ENCODE peak calls at places on chromosomes 16 and 17, in eight cellular contexts. One of them, this sample, is unnamed.
A peak's percentile ranks its signal among the peaks of the same experiment; 100 is the strongest.

GRCh38 chr17:8892338-8892690 is 24.8 kb upstream of the PIK3R6 start:
- DNase-seq in Right ventricle myocardium superior: no peak
- DNase-seq in HEK293T: no peak
- DNase-seq in NCI-H2081: no peak
- DNase-seq in MCF 10A: no peak
- DNase-seq in T-cell: no peak
- DNase-seq in GM12864: peak; percentile 81
- DNase-seq in astrocyte of the spinal cord: no peak
- DNase-seq in this sample: no peak

GRCh38 chr16:86078121-86078600 is 179.2 kb downstream of the IRF8 start:
- DNase-seq in Right ventricle myocardium superior: peak; percentile 21
- DNase-seq in HEK293T: no peak
- DNase-seq in NCI-H2081: no peak
- DNase-seq in MCF 10A: no peak
- DNase-seq in T-cell: no peak
- DNase-seq in GM12864: no peak
- DNase-seq in astrocyte of the spinal cord: no peak
- DNase-seq in this sample: no peak

GRCh38 chr16:68298907-68299515 is 11.7 kb downstream of the SLC7A6OS start:
- DNase-seq in Right ventricle myocardium superior: peak; percentile 79
- DNase-seq in HEK293T: no peak
- DNase-seq in NCI-H2081: no peak
- DNase-seq in MCF 10A: peak; percentile 50
- DNase-seq in T-cell: no peak
- DNase-seq in GM12864: no peak
- DNase-seq in astrocyte of the spinal cord: peak; percentile 59
- DNase-seq in this sample: no peak

GRCh38 chr16:66223176-66223780 is 143.2 kb upstream of the CDH5 start:
- DNase-seq in Right ventricle myocardium superior: no peak
- DNase-seq in HEK293T: no peak
- DNase-seq in NCI-H2081: no peak
- DNase-seq in MCF 10A: peak; percentile 46
- DNase-seq in T-cell: no peak
- DNase-seq in GM12864: no peak
- DNase-seq in astrocyte of the spinal cord: peak; percentile 59
- DNase-seq in this sample: no peak

GRCh38 chr17:52027081-52027480 is 131.4 kb downstream of the CA10 start:
- DNase-seq in Right ventricle myocardium superior: no peak
- DNase-seq in HEK293T: no peak
- DNase-seq in NCI-H2081: no peak
- DNase-seq in MCF 10A: peak; percentile 45
- DNase-seq in T-cell: no peak
- DNase-seq in GM12864: no peak
- DNase-seq in astrocyte of the spinal cord: no peak
- DNase-seq in this sample: no peak

GRCh38 chr16:68901910-68902309 is 58.6 kb downstream of the TANGO6 start:
- DNase-seq in Right ventricle myocardium superior: no peak
- DNase-seq in HEK293T: no peak
- DNase-seq in NCI-H2081: no peak
- DNase-seq in MCF 10A: peak; percentile 13
- DNase-seq in T-cell: no peak
- DNase-seq in GM12864: no peak
- DNase-seq in astrocyte of the spinal cord: peak; percentile 54
- DNase-seq in this sample: no peak

GRCh38 chr17:35390663-35391062 is 17.2 kb upstream of the SLFN11 start:
- DNase-seq in Right ventricle myocardium superior: no peak
- DNase-seq in HEK293T: no peak
- DNase-seq in NCI-H2081: no peak
- DNase-seq in MCF 10A: peak; percentile 41
- DNase-seq in T-cell: no peak
- DNase-seq in GM12864: no peak
- DNase-seq in astrocyte of the spinal cord: no peak
- DNase-seq in this sample: no peak

GRCh38 chr16:85462405-85463227 is 150.5 kb upstream of the GSE1 start:
- DNase-seq in Right ventricle myocardium superior: peak; percentile 71
- DNase-seq in HEK293T: peak; percentile 63
- DNase-seq in NCI-H2081: peak; percentile 48
- DNase-seq in MCF 10A: no peak
- DNase-seq in T-cell: peak; percentile 24
- DNase-seq in GM12864: no peak
- DNase-seq in astrocyte of the spinal cord: no peak
- DNase-seq in this sample: peak; percentile 73

GRCh38 chr17:6323626-6324356 is 111.1 kb downstream of the AIPL1 start:
- DNase-seq in Right ventricle myocardium superior: no peak
- DNase-seq in HEK293T: no peak
- DNase-seq in NCI-H2081: no peak
- DNase-seq in MCF 10A: peak; percentile 23
- DNase-seq in T-cell: no peak
- DNase-seq in GM12864: no peak
- DNase-seq in astrocyte of the spinal cord: no peak
- DNase-seq in this sample: peak; percentile 49

GRCh38 chr16:324451-325334 is 27.8 kb downstream of the AXIN1 start:
- DNase-seq in Right ventricle myocardium superior: peak; percentile 53
- DNase-seq in HEK293T: peak; percentile 59
- DNase-seq in NCI-H2081: no peak
- DNase-seq in MCF 10A: no peak
- DNase-seq in T-cell: peak; percentile 85
- DNase-seq in GM12864: no peak
- DNase-seq in astrocyte of the spinal cord: no peak
- DNase-seq in this sample: no peak

GRCh38 chr16:76309639-76310335 is 32.6 kb downstream of the CNTNAP4 start:
- DNase-seq in Right ventricle myocardium superior: no peak
- DNase-seq in HEK293T: no peak
- DNase-seq in NCI-H2081: no peak
- DNase-seq in MCF 10A: peak; percentile 8
- DNase-seq in T-cell: no peak
- DNase-seq in GM12864: no peak
- DNase-seq in astrocyte of the spinal cord: no peak
- DNase-seq in this sample: no peak

GRCh38 chr17:47701603-47702002 is 7.6 kb downstream of the TBKBP1 start:
- DNase-seq in Right ventricle myocardium superior: peak; percentile 39
- DNase-seq in HEK293T: no peak
- DNase-seq in NCI-H2081: no peak
- DNase-seq in MCF 10A: no peak
- DNase-seq in T-cell: no peak
- DNase-seq in GM12864: no peak
- DNase-seq in astrocyte of the spinal cord: no peak
- DNase-seq in this sample: no peak

GRCh38 chr17:77690271-77691161 is 268.0 kb upstream of the TNRC6C start:
- DNase-seq in Right ventricle myocardium superior: no peak
- DNase-seq in HEK293T: no peak
- DNase-seq in NCI-H2081: peak; percentile 60
- DNase-seq in MCF 10A: no peak
- DNase-seq in T-cell: no peak
- DNase-seq in GM12864: no peak
- DNase-seq in astrocyte of the spinal cord: no peak
- DNase-seq in this sample: no peak

GRCh38 chr17:74005790-74006189 is 197.7 kb upstream of the RPL38 start:
- DNase-seq in Right ventricle myocardium superior: no peak
- DNase-seq in HEK293T: no peak
- DNase-seq in NCI-H2081: no peak
- DNase-seq in MCF 10A: no peak
- DNase-seq in T-cell: no peak
- DNase-seq in GM12864: no peak
- DNase-seq in astrocyte of the spinal cord: no peak
- DNase-seq in this sample: no peak

GRCh38 chr17:18259621-18260331 is 686 bp upstream of the MIEF2 start:
- DNase-seq in Right ventricle myocardium superior: no peak
- DNase-seq in HEK293T: no peak
- DNase-seq in NCI-H2081: no peak
- DNase-seq in MCF 10A: peak; percentile 43
- DNase-seq in T-cell: no peak
- DNase-seq in GM12864: no peak
- DNase-seq in astrocyte of the spinal cord: no peak
- DNase-seq in this sample: no peak

GRCh38 chr16:53357208-53357586 is 77.1 kb upstream of the RBL2 start:
- DNase-seq in Right ventricle myocardium superior: no peak
- DNase-seq in HEK293T: no peak
- DNase-seq in NCI-H2081: no peak
- DNase-seq in MCF 10A: no peak
- DNase-seq in T-cell: no peak
- DNase-seq in GM12864: no peak
- DNase-seq in astrocyte of the spinal cord: no peak
- DNase-seq in this sample: no peak

GRCh38 chr17:35080536-35080935 is 17.0 kb upstream of the RFFL start:
- DNase-seq in Right ventricle myocardium superior: no peak
- DNase-seq in HEK293T: no peak
- DNase-seq in NCI-H2081: no peak
- DNase-seq in MCF 10A: no peak
- DNase-seq in T-cell: no peak
- DNase-seq in GM12864: peak; percentile 79
- DNase-seq in astrocyte of the spinal cord: no peak
- DNase-seq in this sample: no peak

GRCh38 chr17:77811521-77811920 is 147.0 kb upstream of the TNRC6C start:
- DNase-seq in Right ventricle myocardium superior: peak; percentile 13
- DNase-seq in HEK293T: no peak
- DNase-seq in NCI-H2081: no peak
- DNase-seq in MCF 10A: no peak
- DNase-seq in T-cell: no peak
- DNase-seq in GM12864: no peak
- DNase-seq in astrocyte of the spinal cord: peak; percentile 29
- DNase-seq in this sample: peak; percentile 3

GRCh38 chr17:7716901-7717755 is at the start of gene DNAH2:
- DNase-seq in Right ventricle myocardium superior: peak; percentile 78
- DNase-seq in HEK293T: peak; percentile 94
- DNase-seq in NCI-H2081: peak; percentile 82
- DNase-seq in MCF 10A: peak; percentile 88
- DNase-seq in T-cell: no peak
- DNase-seq in GM12864: no peak
- DNase-seq in astrocyte of the spinal cord: peak; percentile 89
- DNase-seq in this sample: peak; percentile 95

GRCh38 chr16:83348991-83349390 is 458.8 kb upstream of the HSBP1 start:
- DNase-seq in Right ventricle myocardium superior: no peak
- DNase-seq in HEK293T: no peak
- DNase-seq in NCI-H2081: no peak
- DNase-seq in MCF 10A: no peak
- DNase-seq in T-cell: no peak
- DNase-seq in GM12864: no peak
- DNase-seq in astrocyte of the spinal cord: peak; percentile 28
- DNase-seq in this sample: no peak

GRCh38 chr17:50328360-50328759 is 17.6 kb upstream of the XYLT2 start:
- DNase-seq in Right ventricle myocardium superior: no peak
- DNase-seq in HEK293T: no peak
- DNase-seq in NCI-H2081: peak; percentile 11
- DNase-seq in MCF 10A: no peak
- DNase-seq in T-cell: no peak
- DNase-seq in GM12864: no peak
- DNase-seq in astrocyte of the spinal cord: peak; percentile 27
- DNase-seq in this sample: no peak

GRCh38 chr16:61792194-61792904 is 243.9 kb downstream of the CDH8 start:
- DNase-seq in Right ventricle myocardium superior: no peak
- DNase-seq in HEK293T: no peak
- DNase-seq in NCI-H2081: no peak
- DNase-seq in MCF 10A: peak; percentile 33
- DNase-seq in T-cell: no peak
- DNase-seq in GM12864: no peak
- DNase-seq in astrocyte of the spinal cord: peak; percentile 97
- DNase-seq in this sample: no peak

GRCh38 chr16:85222151-85222863 is 110.0 kb upstream of the CIBAR2 start:
- DNase-seq in Right ventricle myocardium superior: no peak
- DNase-seq in HEK293T: no peak
- DNase-seq in NCI-H2081: no peak
- DNase-seq in MCF 10A: no peak
- DNase-seq in T-cell: no peak
- DNase-seq in GM12864: no peak
- DNase-seq in astrocyte of the spinal cord: peak; percentile 63
- DNase-seq in this sample: no peak